ENCODE peak calls at places on chromosomes 12 and 14, in five cellular contexts. D is Ammon's horn; Y is stomach; R is activated naive CD4-positive, alpha-beta T cell treated with Interleukin-2 at 50 U/mL for 16 hours; I is myocyte. P is an unnamed sample.

GRCh38 chr12:30996255-30996654 is 69.7 kb downstream of the TSPAN11 start:
- DNase-seq in Y (no peak), I (peak; percentile 91), R (no peak), D (no peak), P (no peak)

GRCh38 chr14:60926002-60926401 is 54.9 kb downstream of the TRMT5 start:
- DNase-seq in Y (no peak), R (no peak), D (no peak), I (peak; percentile 47), P (no peak)

GRCh38 chr14:24693353-24693737 is 59.4 kb upstream of the GZMB start:
- DNase-seq in R (no peak), D (no peak), Y (no peak), I (no peak), P (no peak)

GRCh38 chr12:91423336-91424050 is 240.9 kb upstream of the DCN start:
- DNase-seq in I (no peak), R (no peak), D (no peak), Y (no peak), P (peak; percentile 90)

GRCh38 chr12:91180162-91180561 is 2.5 kb downstream of the DCN start:
- DNase-seq in R (no peak), I (no peak), D (no peak), Y (no peak), P (no peak)

GRCh38 chr14:76599556-76599955 is 161.7 kb upstream of the VASH1 start:
- DNase-seq in D (no peak), R (no peak), Y (no peak), I (no peak), P (peak; percentile 76)

GRCh38 chr12:91053951-91054715 is 3.7 kb downstream of the KERA start:
- DNase-seq in R (no peak), I (peak; percentile 78), Y (no peak), D (no peak), P (no peak)

GRCh38 chr12:88416155-88416554 is 164.1 kb downstream of the KITLG start:
- DNase-seq in R (no peak), I (no peak), Y (no peak), D (no peak), P (no peak)

GRCh38 chr14:39033371-39033770 is 69.7 kb downstream of the SEC23A start:
- DNase-seq in R (no peak), Y (no peak), I (peak; percentile 79), D (no peak), P (no peak)

GRCh38 chr14:72291908-72292688 is 359.9 kb downstream of the RGS6 start:
- DNase-seq in D (peak; percentile 35), I (peak; percentile 63), Y (no peak), R (no peak), P (peak; percentile 73)

GRCh38 chr12:94553130-94553519 is 93.5 kb upstream of the CEP83 start:
- DNase-seq in I (peak; percentile 57), Y (no peak), D (peak; percentile 83), R (no peak), P (no peak)

GRCh38 chr14:90969493-90970166 is 90.8 kb downstream of the RPS6KA5 start:
- DNase-seq in I (no peak), Y (no peak), D (peak; percentile 15), R (no peak), P (no peak)

GRCh38 chr12:120890963-120891362 is 13.2 kb downstream of the SPPL3 start:
- DNase-seq in R (no peak), Y (no peak), D (no peak), I (no peak), P (no peak)

GRCh38 chr14:55302367-55302766 is 31.1 kb downstream of the FBXO34 start:
- DNase-seq in Y (no peak), R (no peak), I (no peak), D (no peak), P (no peak)

GRCh38 chr14:106556665-106557289 is 1030.4 kb downstream of the TMEM121 start:
- DNase-seq in I (no peak), R (peak; percentile 81), Y (peak; percentile 60), D (no peak), P (no peak)

GRCh38 chr14:103735439-103735814 is 19.8 kb downstream of the ZFYVE21 start:
- DNase-seq in I (no peak), D (no peak), Y (no peak), R (no peak), P (no peak)